ENCODE peak calls at places on chromosomes 2 and 18, in five cellular contexts. W is fibroblast of mammary gland; N is Daoy; H is lung; Y is activated CD8-positive, alpha-beta T cell treated with anti-CD3 and anti-CD28 coated beads, Interleukin-2, amount 10 ng/mL, durations not matched to agents 7 days and 5 days. F is an unnamed sample.

GRCh38 chr2:96143231-96143847 is 1.9 kb downstream of the DUSP2 start:
- DNase-seq in H (no peak), N (no peak), W (no peak), Y (no peak), F (no peak)

GRCh38 chr2:85813978-85814801 is 60.4 kb downstream of the ATOH8 start:
- DNase-seq in N (peak), Y (peak), H (peak), W (peak), F (peak)

GRCh38 chr2:238167761-238168160 is 9.0 kb downstream of the ERFE start:
- DNase-seq in H (no peak), N (no peak), W (peak), Y (no peak), F (no peak)

GRCh38 chr2:160417745-160418397 is 75.7 kb downstream of the RBMS1 start:
- DNase-seq in Y (no peak), W (peak), H (no peak), N (peak), F (peak)

GRCh38 chr18:48886520-48887293 is 64.1 kb downstream of the SMAD7 start:
- DNase-seq in H (no peak), N (no peak), W (no peak), Y (no peak), F (no peak)

GRCh38 chr2:55986700-55987440 is 63.3 kb upstream of the EFEMP1 start:
- DNase-seq in H (no peak), Y (no peak), N (peak), W (peak), F (no peak)

GRCh38 chr2:242030226-242030575 is 160.7 kb downstream of the RTP5 start:
- DNase-seq in N (no peak), W (no peak), Y (no peak), H (no peak), F (no peak)

GRCh38 chr2:7063789-7064188 is 146.6 kb downstream of the RNF144A start:
- DNase-seq in N (no peak), W (no peak), Y (no peak), H (no peak), F (no peak)

GRCh38 chr2:204226305-204226861 is 289.8 kb downstream of the ICOS start:
- DNase-seq in Y (no peak), W (no peak), N (no peak), H (no peak), F (no peak)

GRCh38 chr2:109218792-109219126 is 89.8 kb downstream of the SH3RF3 start:
- DNase-seq in N (no peak), H (no peak), Y (no peak), W (no peak), F (no peak)

F was measured in LHCN-M2.